ENCODE peak calls at places on chromosomes 16 and 17, in ten cellular contexts. X, B, J, Z, V, P, I, C, O and F are unnamed samples.

GRCh38 chr17:38363016-38363415 is 11.4 kb downstream of the SOCS7 start:
- DNase-seq in X (no peak), B (no peak), J (no peak), Z (no peak), V (no peak), P (no peak), I (no peak), C (no peak), O (no peak), F (no peak)

GRCh38 chr16:88376053-88376834 is 6.5 kb upstream of the ZNF469 start:
- DNase-seq in X (no peak), B (no peak), J (no peak), Z (no peak), V (no peak), P (no peak), I (no peak), C (no peak), O (no peak), F (peak)

GRCh38 chr17:80778716-80779115 is 212.9 kb upstream of the CHMP6 start:
- DNase-seq in X (no peak), B (no peak), J (no peak), Z (no peak), V (no peak), P (no peak), I (no peak), C (no peak), O (no peak), F (no peak)

GRCh38 chr16:77211880-77212735 is 12.9 kb downstream of the SYCE1L start:
- DNase-seq in X (peak), B (peak), J (no peak), Z (peak), V (peak), P (peak), I (peak), C (no peak), O (peak), F (peak)

GRCh38 chr16:51149251-51149661 is 1.8 kb downstream of the SALL1 start:
- DNase-seq in X (no peak), B (no peak), J (no peak), Z (no peak), V (no peak), P (peak), I (no peak), C (no peak), O (no peak), F (peak)

GRCh38 chr16:22188595-22189442 is 17.3 kb upstream of the EEF2K start:
- DNase-seq in X (peak), B (peak), J (peak), Z (peak), V (peak), P (peak), I (peak), C (peak), O (peak), F (peak)

GRCh38 chr17:45063198-45063597 is 2.1 kb downstream of the NMT1 start:
- DNase-seq in X (no peak), B (no peak), J (no peak), Z (no peak), V (no peak), P (no peak), I (no peak), C (no peak), O (peak), F (no peak)

GRCh38 chr17:45440161-45440859 is 7.6 kb upstream of the ARHGAP27 start:
- DNase-seq in X (no peak), B (no peak), J (no peak), Z (peak), V (no peak), P (peak), I (no peak), C (peak), O (no peak), F (peak)

GRCh38 chr17:67491009-67491677 is 114.1 kb downstream of the PITPNC1 start:
- DNase-seq in X (peak), B (peak), J (peak), Z (peak), V (peak), P (peak), I (peak), C (peak), O (peak), F (peak)

GRCh38 chr17:76560036-76560876 is 20.4 kb downstream of the PRCD start:
- DNase-seq in X (no peak), B (no peak), J (no peak), Z (no peak), V (no peak), P (no peak), I (no peak), C (no peak), O (peak), F (no peak)
- H3K4me3 ChIP-seq in X (no peak), B (no peak), J (no peak), Z (peak), V (peak), P (no peak), I (peak), C (peak), O (peak), F (no peak)

DNA sequence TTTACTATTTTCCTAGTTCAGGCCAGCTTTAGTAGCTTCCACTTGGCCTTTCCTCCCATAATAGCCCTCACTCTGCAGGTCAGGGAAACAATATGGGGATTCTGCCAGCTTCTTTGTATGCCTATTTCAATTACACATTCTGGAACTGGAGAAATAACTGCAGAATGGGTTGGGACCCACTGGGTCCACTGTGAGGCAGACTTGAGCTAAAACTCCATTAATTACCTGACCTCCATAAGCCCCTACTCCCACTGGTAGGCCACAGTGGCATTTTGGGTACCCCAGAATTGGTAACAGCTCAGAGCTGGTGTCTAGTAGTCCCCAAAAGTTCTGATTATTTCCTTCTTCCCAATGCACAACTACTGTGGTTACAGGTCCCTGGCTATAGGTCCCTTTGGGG is 16.7 kb upstream of the TENT4B start:
- DNase-seq in X (no peak), B (no peak), J (no peak), Z (no peak), V (no peak), P (no peak), I (no peak), C (no peak), O (no peak), F (no peak)
- TF ChIP-seq CTCF in X (no peak), B (no peak), J (no peak), Z (peak), V (peak), P (no peak), I (no peak), C (peak), O (no peak), F (no peak)

GRCh38 chr16:52540910-52541309 is 6.0 kb downstream of the TOX3 start:
- DNase-seq in X (no peak), B (no peak), J (no peak), Z (no peak), V (no peak), P (no peak), I (no peak), C (no peak), O (no peak), F (no peak)

GRCh38 chr16:52545157-52545543 is 1.8 kb downstream of the TOX3 start:
- DNase-seq in X (no peak), B (no peak), J (no peak), Z (no peak), V (no peak), P (no peak), I (no peak), C (no peak), O (no peak), F (peak)

GRCh38 chr16:52546291-52546941 is 527 bp downstream of the TOX3 start:
- DNase-seq in X (no peak), B (no peak), J (no peak), Z (no peak), V (peak), P (no peak), I (no peak), C (no peak), O (no peak), F (no peak)

GRCh38 chr16:52545544-52546262 is 1.2 kb downstream of the TOX3 start:
- DNase-seq in X (no peak), B (no peak), J (no peak), Z (no peak), V (no peak), P (no peak), I (no peak), C (no peak), O (no peak), F (no peak)

GRCh38 chr16:52543654-52544053 is 3.3 kb downstream of the TOX3 start:
- DNase-seq in X (no peak), B (no peak), J (no peak), Z (no peak), V (no peak), P (no peak), I (no peak), C (no peak), O (no peak), F (no peak)
- H3K4me3 ChIP-seq in X (no peak), B (no peak), J (no peak), Z (no peak), V (no peak), P (no peak), I (no peak), C (no peak), O (no peak), F (no peak)

GRCh38 chr17:14228903-14229302 is 7.8 kb downstream of the CDRT15 start:
- DNase-seq in X (no peak), B (no peak), J (peak), Z (no peak), V (no peak), P (peak), I (no peak), C (no peak), O (no peak), F (no peak)

GRCh38 chr17:14225153-14226004 is 11.3 kb downstream of the CDRT15 start:
- DNase-seq in X (no peak), B (no peak), J (no peak), Z (no peak), V (no peak), P (no peak), I (no peak), C (no peak), O (no peak), F (no peak)

GRCh38 chr17:14222611-14223010 is 14.1 kb downstream of the CDRT15 start:
- DNase-seq in X (no peak), B (no peak), J (no peak), Z (no peak), V (no peak), P (no peak), I (no peak), C (no peak), O (no peak), F (no peak)

DNA sequence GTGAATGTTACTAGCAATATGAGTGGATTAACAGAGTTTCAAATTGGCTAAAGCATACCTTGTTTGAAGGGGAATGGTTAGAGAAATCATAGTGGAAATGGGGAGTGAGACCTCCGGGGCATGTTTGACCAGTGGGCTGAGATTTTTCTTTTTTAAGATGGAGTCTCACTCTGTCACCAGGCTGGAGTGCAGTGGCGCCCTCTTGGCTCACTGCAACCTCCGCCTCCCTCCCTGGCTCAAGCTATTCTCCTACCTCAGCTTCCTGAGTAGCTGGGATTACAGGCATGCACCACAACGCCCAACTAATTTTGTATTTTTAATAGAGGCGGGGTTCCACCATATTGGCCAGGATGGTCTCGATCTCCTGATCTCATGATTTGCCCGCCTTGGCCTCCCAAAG is 9.6 kb downstream of the CDRT15 start:
- DNase-seq in X (no peak), B (no peak), J (no peak), Z (no peak), V (no peak), P (no peak), I (no peak), C (no peak), O (no peak), F (no peak)
- TF ChIP-seq CTCF in X (no peak), B (no peak), J (no peak), Z (no peak), V (no peak), P (no peak), I (no peak), C (no peak), O (no peak), F (no peak)

DNA sequence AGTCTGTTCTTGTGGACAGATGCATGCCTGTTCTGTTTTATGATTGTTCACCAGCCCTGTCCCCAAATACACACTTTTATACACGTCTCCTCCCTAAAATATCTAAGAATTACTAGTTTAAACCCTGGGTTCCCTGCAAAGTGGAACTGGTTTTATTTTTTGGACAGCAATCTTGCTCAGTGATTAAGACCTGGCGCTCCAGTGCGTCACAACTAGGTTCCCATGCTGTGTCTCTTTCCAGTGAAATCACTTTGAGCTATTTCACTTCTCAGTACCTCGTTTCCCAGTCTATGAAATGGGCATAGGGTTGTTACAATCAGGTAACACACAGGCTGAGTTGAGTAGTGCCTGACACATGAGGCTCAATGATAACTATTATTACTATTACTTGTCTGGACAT is 1.1 kb downstream of the CEP20 start:
- DNase-seq in X (no peak), B (no peak), J (no peak), Z (no peak), V (no peak), P (no peak), I (no peak), C (peak), O (no peak), F (no peak)
- H3K4me3 ChIP-seq in X (peak), B (no peak), J (peak), Z (peak), V (peak), P (peak), I (peak), C (peak), O (peak), F (peak)

GRCh38 chr17:18145811-18146210 is 37.3 kb downstream of the MYO15A start:
- DNase-seq in X (no peak), B (no peak), J (no peak), Z (no peak), V (no peak), P (no peak), I (no peak), C (no peak), O (no peak), F (no peak)

GRCh38 chr17:18142417-18142816 is 33.9 kb downstream of the MYO15A start:
- DNase-seq in X (no peak), B (no peak), J (no peak), Z (no peak), V (no peak), P (no peak), I (no peak), C (no peak), O (no peak), F (no peak)

GRCh38 chr17:18141210-18141803 is 32.8 kb downstream of the MYO15A start:
- DNase-seq in X (no peak), B (no peak), J (peak), Z (peak), V (no peak), P (peak), I (peak), C (peak), O (peak), F (peak)

GRCh38 chr17:18144261-18144660 is 35.7 kb downstream of the MYO15A start:
- DNase-seq in X (no peak), B (no peak), J (no peak), Z (no peak), V (no peak), P (no peak), I (no peak), C (no peak), O (no peak), F (no peak)

DNA sequence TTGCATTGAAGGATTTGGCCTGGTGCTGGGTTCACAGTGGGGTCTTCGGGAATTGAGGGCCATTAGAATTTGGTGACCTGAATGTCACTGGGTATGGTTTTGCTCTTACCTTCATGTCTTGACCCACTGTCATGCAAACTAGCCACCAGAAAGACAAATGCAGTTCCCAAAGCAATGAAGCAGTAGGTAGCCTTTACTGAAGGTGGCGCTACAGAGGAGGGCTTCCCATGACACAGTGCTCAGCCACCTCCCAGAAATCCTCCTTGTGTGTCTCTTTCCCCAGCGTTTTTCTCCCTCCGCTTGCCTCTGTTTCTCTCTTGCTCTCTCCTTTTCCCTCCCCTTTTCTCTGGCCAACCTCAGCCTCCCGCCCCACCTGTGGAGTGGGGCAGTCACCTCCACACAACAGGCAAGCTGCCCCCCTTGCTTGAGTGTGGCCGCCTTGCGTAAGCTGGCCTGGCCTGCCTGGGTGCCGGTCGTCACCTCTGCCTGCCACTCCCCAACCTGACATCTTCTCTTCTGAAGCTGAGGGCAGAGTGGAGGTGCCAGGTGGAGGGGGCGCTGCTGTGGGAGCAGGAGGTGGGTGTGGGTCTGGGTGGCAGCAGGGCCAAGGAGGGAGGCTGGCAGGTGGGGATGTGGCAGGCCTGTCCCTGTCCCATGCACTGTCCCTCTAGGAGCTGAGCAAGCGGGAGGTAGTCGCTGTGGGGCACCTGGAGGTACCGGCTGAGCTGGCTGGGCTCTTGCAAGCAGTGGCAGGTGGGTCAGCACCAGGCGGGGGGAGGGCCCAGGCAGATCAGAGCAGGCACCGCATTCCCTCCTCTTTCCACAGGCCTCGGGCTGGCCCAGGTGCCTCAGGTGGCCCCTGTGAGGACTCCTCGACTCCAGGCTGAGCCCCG is 34.7 kb downstream of the MYO15A start:
- DNase-seq in X (no peak), B (no peak), J (peak), Z (peak), V (peak), P (peak), I (peak), C (peak), O (peak), F (no peak)
- TF ChIP-seq CTCF in X (no peak), B (no peak), J (peak), Z (peak), V (peak), P (peak), I (peak), C (peak), O (peak), F (peak)

GRCh38 chr16:54926166-54926838 is 4.4 kb upstream of the IRX5 start:
- DNase-seq in X (no peak), B (no peak), J (peak), Z (no peak), V (no peak), P (peak), I (no peak), C (peak), O (peak), F (peak)
- H3K4me3 ChIP-seq in X (no peak), B (no peak), J (no peak), Z (peak), V (no peak), P (peak), I (no peak), C (peak), O (peak), F (no peak)